ENCODE peak calls at places on chromosomes 13 and 19, in six cellular contexts. One of them, this sample, is unnamed.
A peak's percentile ranks its signal among the peaks of the same experiment; 100 is the strongest.

GRCh38 chr19:46759817-46760333 is 13.6 kb upstream of the STRN4 start:
- DNase-seq in spleen: no peak
- DNase-seq in transverse colon: no peak
- DNase-seq in endodermal cell: no peak
- DNase-seq in foreskin fibroblast: peak; percentile 85
- DNase-seq in mesenchymal stem cell: no peak
- DNase-seq in this sample: peak; percentile 46

GRCh38 chr19:18541258-18541991 is 1.9 kb downstream of the FKBP8 start:
- DNase-seq in spleen: no peak
- DNase-seq in foreskin fibroblast: peak; percentile 53
- DNase-seq in mesenchymal stem cell: peak; percentile 32
- DNase-seq in transverse colon: no peak
- DNase-seq in endodermal cell: no peak
- DNase-seq in this sample: peak; percentile 37

GRCh38 chr13:99320693-99321481 is 13.7 kb upstream of the GPR183 start:
- DNase-seq in mesenchymal stem cell: peak; percentile 80
- DNase-seq in spleen: no peak
- DNase-seq in foreskin fibroblast: peak; percentile 67
- DNase-seq in endodermal cell: no peak
- DNase-seq in transverse colon: no peak
- DNase-seq in this sample: no peak

GRCh38 chr19:47637550-47637949 is 28.6 kb downstream of the BICRA start:
- DNase-seq in transverse colon: no peak
- DNase-seq in spleen: no peak
- DNase-seq in foreskin fibroblast: peak; percentile 29
- DNase-seq in mesenchymal stem cell: peak; percentile 87
- DNase-seq in endodermal cell: no peak
- DNase-seq in this sample: no peak

GRCh38 chr19:15248648-15249559 is 16.7 kb upstream of the EPHX3 start:
- DNase-seq in transverse colon: peak; percentile 74
- DNase-seq in spleen: no peak
- DNase-seq in mesenchymal stem cell: peak; percentile 88
- DNase-seq in foreskin fibroblast: peak; percentile 87
- DNase-seq in endodermal cell: no peak
- DNase-seq in this sample: no peak

GRCh38 chr19:28710278-28710677 is 502.7 kb downstream of the UQCRFS1 start:
- DNase-seq in spleen: no peak
- DNase-seq in endodermal cell: no peak
- DNase-seq in foreskin fibroblast: peak; percentile 44
- DNase-seq in transverse colon: no peak
- DNase-seq in mesenchymal stem cell: peak; percentile 76
- DNase-seq in this sample: peak; percentile 26

GRCh38 chr13:113489549-113490495 is 689 bp downstream of the DCUN1D2 start:
- DNase-seq in spleen: no peak
- DNase-seq in endodermal cell: peak; percentile 76
- DNase-seq in transverse colon: peak; percentile 39
- DNase-seq in mesenchymal stem cell: peak; percentile 66
- DNase-seq in foreskin fibroblast: peak; percentile 41
- DNase-seq in this sample: peak; percentile 79

GRCh38 chr19:42422576-42423461 is 4.4 kb downstream of the LIPE start:
- DNase-seq in transverse colon: peak; percentile 47
- DNase-seq in mesenchymal stem cell: no peak
- DNase-seq in endodermal cell: peak; percentile 74
- DNase-seq in foreskin fibroblast: no peak
- DNase-seq in spleen: peak; percentile 82
- DNase-seq in this sample: peak; percentile 67

GRCh38 chr13:106109391-106109791 is 426.1 kb downstream of the EFNB2 start:
- DNase-seq in mesenchymal stem cell: no peak
- DNase-seq in spleen: no peak
- DNase-seq in endodermal cell: no peak
- DNase-seq in transverse colon: no peak
- DNase-seq in foreskin fibroblast: peak; percentile 60
- DNase-seq in this sample: no peak

GRCh38 chr19:31269425-31270127 is 79.7 kb downstream of the TSHZ3 start:
- DNase-seq in foreskin fibroblast: no peak
- DNase-seq in spleen: peak; percentile 46
- DNase-seq in mesenchymal stem cell: no peak
- DNase-seq in transverse colon: no peak
- DNase-seq in endodermal cell: no peak
- DNase-seq in this sample: no peak

GRCh38 chr13:99746857-99747710 is 224.5 kb downstream of the ZIC5 start:
- DNase-seq in mesenchymal stem cell: no peak
- DNase-seq in transverse colon: no peak
- DNase-seq in foreskin fibroblast: no peak
- DNase-seq in endodermal cell: peak; percentile 64
- DNase-seq in spleen: no peak
- DNase-seq in this sample: peak; percentile 86

GRCh38 chr13:32048816-32049215 is 17.2 kb downstream of the FRY start:
- DNase-seq in mesenchymal stem cell: peak; percentile 24
- DNase-seq in foreskin fibroblast: peak; percentile 3
- DNase-seq in transverse colon: no peak
- DNase-seq in endodermal cell: no peak
- DNase-seq in spleen: no peak
- DNase-seq in this sample: no peak

DNA sequence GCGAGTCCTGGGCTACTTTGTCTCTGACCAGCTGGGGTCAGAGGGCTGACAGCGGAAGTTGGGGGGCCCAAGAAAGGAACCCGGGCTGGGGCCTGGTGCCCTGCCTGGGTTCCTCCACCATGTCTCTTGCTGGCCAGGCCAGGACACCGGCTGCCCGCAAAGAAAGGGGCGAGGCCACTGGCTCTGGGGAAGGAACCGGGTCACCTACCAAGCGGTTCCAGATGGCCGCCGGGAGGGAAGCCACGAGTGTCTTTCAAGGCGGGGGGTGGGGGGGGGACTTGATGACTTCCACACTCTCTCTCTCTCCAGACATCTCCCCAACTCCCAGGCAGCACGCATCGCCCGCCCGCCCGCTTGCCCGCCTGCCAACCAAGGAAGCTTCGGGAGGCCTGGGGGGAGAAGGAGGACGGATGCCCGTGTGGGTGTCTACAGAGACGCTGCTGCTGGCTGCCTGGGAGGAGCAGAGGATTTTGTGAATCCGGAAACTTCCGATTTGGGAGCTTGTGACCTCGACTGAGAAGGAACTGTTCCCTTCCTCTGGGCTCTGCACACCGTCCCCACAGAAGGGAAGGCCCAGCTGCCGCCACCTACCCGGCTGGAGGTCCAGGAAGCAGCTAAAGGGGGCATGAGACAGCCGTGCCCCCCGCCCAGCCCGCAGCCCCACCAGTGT is 1.1 kb downstream of the PIP5K1C start:
- DNase-seq in spleen: peak; percentile 81
- DNase-seq in mesenchymal stem cell: peak; percentile 74
- DNase-seq in transverse colon: peak; percentile 50
- DNase-seq in endodermal cell: peak; percentile 50
- DNase-seq in foreskin fibroblast: peak; percentile 64
- DNase-seq in this sample: peak; percentile 73
- H3K4me3 ChIP-seq in spleen: peak overlapping the region; percentile 71
- H3K4me3 ChIP-seq in mesenchymal stem cell: peak overlapping the region; percentile 98
- H3K4me3 ChIP-seq in transverse colon: peak overlapping the region; percentile 98
- H3K4me3 ChIP-seq in endodermal cell: peak overlapping the region; percentile 86
- H3K4me3 ChIP-seq in foreskin fibroblast: peak overlapping the region; percentile 90
- H3K4me3 ChIP-seq in this sample: peak overlapping the region; percentile 70

DNA sequence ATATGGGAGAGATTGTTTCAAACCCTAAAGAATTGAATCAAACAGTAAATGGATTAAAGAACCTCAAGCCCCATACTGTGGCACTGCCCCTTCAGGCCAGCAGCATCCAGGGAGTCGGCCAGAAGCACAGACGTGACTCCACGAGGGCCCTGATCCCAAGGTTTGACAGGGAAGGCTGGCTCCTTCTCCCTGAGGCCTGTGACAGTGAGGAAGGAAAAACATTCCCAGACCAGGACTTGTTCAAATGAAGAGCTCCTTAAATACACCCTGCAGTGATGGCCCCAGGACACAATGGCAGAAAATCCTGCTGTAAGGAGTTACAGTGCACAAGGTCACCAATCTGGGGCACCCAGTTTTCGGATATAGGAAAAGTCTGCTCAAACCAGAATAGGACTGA is 91.0 kb downstream of the COL4A1 start:
- DNase-seq in mesenchymal stem cell: peak; percentile 58
- DNase-seq in transverse colon: no peak
- DNase-seq in spleen: peak; percentile 43
- DNase-seq in foreskin fibroblast: no peak
- DNase-seq in endodermal cell: no peak
- DNase-seq in this sample: no peak
- H3K4me3 ChIP-seq in mesenchymal stem cell: no peak overlapping the region
- H3K4me3 ChIP-seq in transverse colon: no peak overlapping the region
- H3K4me3 ChIP-seq in spleen: no peak overlapping the region
- H3K4me3 ChIP-seq in foreskin fibroblast: no peak overlapping the region
- H3K4me3 ChIP-seq in endodermal cell: no peak overlapping the region
- H3K4me3 ChIP-seq in this sample: no peak overlapping the region

DNA sequence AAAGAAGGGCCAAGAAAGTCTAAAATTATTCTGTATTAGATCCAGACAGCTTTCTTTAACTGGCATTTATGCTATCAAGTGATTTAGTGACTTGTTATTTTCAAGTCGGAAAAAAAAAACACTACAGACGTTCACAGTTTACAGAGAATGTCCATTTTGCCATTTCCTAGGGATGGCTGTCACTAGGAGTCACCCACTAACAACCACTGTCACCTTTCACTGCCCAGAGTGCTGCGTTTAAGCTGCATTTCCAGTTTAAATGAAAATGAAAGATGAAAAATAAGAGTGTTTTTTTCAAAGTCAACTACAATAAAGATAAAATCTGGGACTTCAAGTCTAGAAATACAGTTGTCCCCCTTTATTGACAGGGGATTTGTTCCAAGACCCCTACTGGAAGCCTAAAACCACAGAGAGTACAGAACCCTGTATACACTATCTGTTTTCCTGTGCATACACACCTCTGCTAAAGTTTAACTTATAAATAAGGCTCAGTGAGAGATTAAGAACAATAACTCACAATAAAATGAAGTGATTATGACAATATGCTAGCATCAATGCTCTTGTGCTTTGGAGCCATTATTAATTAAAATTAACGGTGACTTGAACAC is 112.5 kb downstream of the SACS start:
- DNase-seq in spleen: no peak
- DNase-seq in foreskin fibroblast: no peak
- DNase-seq in mesenchymal stem cell: peak; percentile 17
- DNase-seq in transverse colon: no peak
- DNase-seq in endodermal cell: no peak
- DNase-seq in this sample: no peak
- H3K4me3 ChIP-seq in spleen: peak overlapping the region; percentile 21
- H3K4me3 ChIP-seq in foreskin fibroblast: no peak overlapping the region
- H3K4me3 ChIP-seq in mesenchymal stem cell: no peak overlapping the region
- H3K4me3 ChIP-seq in transverse colon: peak overlapping the region; percentile 3
- H3K4me3 ChIP-seq in endodermal cell: no peak overlapping the region
- H3K4me3 ChIP-seq in this sample: no peak overlapping the region

GRCh38 chr19:12965017-12965811 is 4.2 kb upstream of the DAND5 start:
- DNase-seq in spleen: peak; percentile 95
- DNase-seq in endodermal cell: peak; percentile 97
- DNase-seq in foreskin fibroblast: no peak
- DNase-seq in mesenchymal stem cell: peak; percentile 74
- DNase-seq in transverse colon: peak; percentile 88
- DNase-seq in this sample: peak; percentile 96

GRCh38 chr19:12970070-12970820 is 869 bp downstream of the DAND5 start:
- DNase-seq in mesenchymal stem cell: no peak
- DNase-seq in transverse colon: no peak
- DNase-seq in endodermal cell: no peak
- DNase-seq in foreskin fibroblast: no peak
- DNase-seq in spleen: no peak
- DNase-seq in this sample: no peak

GRCh38 chr19:12967907-12968306 is 1.5 kb upstream of the DAND5 start:
- DNase-seq in spleen: no peak
- DNase-seq in foreskin fibroblast: no peak
- DNase-seq in transverse colon: no peak
- DNase-seq in endodermal cell: no peak
- DNase-seq in mesenchymal stem cell: no peak
- DNase-seq in this sample: no peak

GRCh38 chr19:12969292-12969988 is at the start of gene DAND5:
- DNase-seq in endodermal cell: no peak
- DNase-seq in spleen: no peak
- DNase-seq in foreskin fibroblast: no peak
- DNase-seq in mesenchymal stem cell: no peak
- DNase-seq in transverse colon: no peak
- DNase-seq in this sample: no peak

GRCh38 chr19:12965812-12966135 is 3.6 kb upstream of the DAND5 start:
- DNase-seq in endodermal cell: no peak
- DNase-seq in mesenchymal stem cell: no peak
- DNase-seq in foreskin fibroblast: no peak
- DNase-seq in spleen: no peak
- DNase-seq in transverse colon: no peak
- DNase-seq in this sample: no peak
- H3K4me3 ChIP-seq in endodermal cell: no peak overlapping the region
- H3K4me3 ChIP-seq in mesenchymal stem cell: no peak overlapping the region
- H3K4me3 ChIP-seq in foreskin fibroblast: no peak overlapping the region
- H3K4me3 ChIP-seq in spleen: no peak overlapping the region
- H3K4me3 ChIP-seq in transverse colon: peak overlapping the region; percentile 31
- H3K4me3 ChIP-seq in this sample: no peak overlapping the region

GRCh38 chr19:53577968-53578367 is 40.0 kb downstream of the ZNF331 start:
- DNase-seq in mesenchymal stem cell: no peak
- DNase-seq in spleen: no peak
- DNase-seq in foreskin fibroblast: no peak
- DNase-seq in transverse colon: no peak
- DNase-seq in endodermal cell: no peak
- DNase-seq in this sample: no peak
- H3K4me3 ChIP-seq in mesenchymal stem cell: no peak overlapping the region
- H3K4me3 ChIP-seq in spleen: no peak overlapping the region
- H3K4me3 ChIP-seq in foreskin fibroblast: no peak overlapping the region
- H3K4me3 ChIP-seq in transverse colon: no peak overlapping the region
- H3K4me3 ChIP-seq in endodermal cell: peak overlapping the region; percentile 55
- H3K4me3 ChIP-seq in this sample: no peak overlapping the region

GRCh38 chr13:37163626-37164365 is 58.3 kb upstream of the CSNK1A1L start:
- DNase-seq in endodermal cell: no peak
- DNase-seq in spleen: no peak
- DNase-seq in transverse colon: no peak
- DNase-seq in foreskin fibroblast: no peak
- DNase-seq in mesenchymal stem cell: no peak
- DNase-seq in this sample: no peak

GRCh38 chr13:37164635-37165034 is 59.2 kb upstream of the CSNK1A1L start:
- DNase-seq in endodermal cell: no peak
- DNase-seq in mesenchymal stem cell: no peak
- DNase-seq in spleen: no peak
- DNase-seq in transverse colon: no peak
- DNase-seq in foreskin fibroblast: no peak
- DNase-seq in this sample: peak; percentile 16

GRCh38 chr13:37173214-37173613 is 67.8 kb upstream of the CSNK1A1L start:
- DNase-seq in foreskin fibroblast: peak; percentile 80
- DNase-seq in transverse colon: no peak
- DNase-seq in endodermal cell: peak; percentile 56
- DNase-seq in spleen: no peak
- DNase-seq in mesenchymal stem cell: peak; percentile 31
- DNase-seq in this sample: no peak

GRCh38 chr13:37168151-37168550 is 62.7 kb upstream of the CSNK1A1L start:
- DNase-seq in mesenchymal stem cell: no peak
- DNase-seq in spleen: no peak
- DNase-seq in transverse colon: no peak
- DNase-seq in foreskin fibroblast: peak; percentile 31
- DNase-seq in endodermal cell: no peak
- DNase-seq in this sample: no peak

DNA sequence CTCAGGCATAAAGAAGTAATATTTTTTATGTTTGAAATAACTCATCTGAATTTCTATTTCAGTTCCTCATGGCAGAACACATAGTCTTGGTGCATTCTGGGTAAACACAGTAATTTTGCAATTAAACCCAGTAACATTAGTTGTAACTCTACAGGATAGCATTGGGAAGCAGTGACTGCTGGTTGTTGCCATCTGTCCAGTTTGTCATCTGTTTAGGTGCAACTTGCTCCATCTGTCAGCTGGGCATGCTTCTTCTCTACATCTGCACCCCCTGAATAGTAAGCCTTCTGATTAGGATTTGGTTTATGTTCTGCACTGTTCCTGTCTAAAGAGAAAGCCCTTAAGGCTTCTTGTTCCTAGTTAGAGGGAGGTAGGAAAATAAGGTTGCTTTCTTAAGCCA is 63.5 kb upstream of the CSNK1A1L start:
- DNase-seq in transverse colon: no peak
- DNase-seq in spleen: no peak
- DNase-seq in mesenchymal stem cell: no peak
- DNase-seq in foreskin fibroblast: no peak
- DNase-seq in endodermal cell: no peak
- DNase-seq in this sample: no peak
- H3K4me3 ChIP-seq in transverse colon: no peak overlapping the region
- H3K4me3 ChIP-seq in spleen: no peak overlapping the region
- H3K4me3 ChIP-seq in mesenchymal stem cell: no peak overlapping the region
- H3K4me3 ChIP-seq in foreskin fibroblast: no peak overlapping the region
- H3K4me3 ChIP-seq in endodermal cell: no peak overlapping the region
- H3K4me3 ChIP-seq in this sample: no peak overlapping the region

This sample was measured in H7.